ENCODE peak calls at places on chromosomes 13 and 19, in five cellular contexts. V is HCT116, D is K562, Y is HepG2, A is GM12878. I is an unnamed sample.

GRCh38 chr13:99258946-99259345 is 767 bp upstream of the GPR18 start:
- DNase-seq in V (no peak), D (no peak), Y (no peak), A (no peak), I (no peak)

GRCh38 chr19:406999-407491 is 1.9 kb downstream of the C2CD4C start:
- DNase-seq in V (no peak), D (peak), Y (no peak), A (no peak), I (no peak)

GRCh38 chr19:55913643-55914268 is 18.4 kb downstream of the NLRP13 start:
- DNase-seq in V (peak), D (peak), Y (no peak), A (no peak), I (no peak)

GRCh38 chr19:33413426-33413725 is 39.9 kb downstream of the CEBPG start:
- DNase-seq in V (no peak), D (no peak), Y (no peak), A (no peak), I (no peak)

GRCh38 chr19:17205237-17206140 is 9.7 kb upstream of the USE1 start:
- DNase-seq in V (no peak), D (peak), Y (peak), A (no peak), I (no peak)

GRCh38 chr13:59687028-59687427 is 476.7 kb downstream of the DIAPH3 start:
- DNase-seq in V (no peak), D (no peak), Y (no peak), A (no peak), I (no peak)

GRCh38 chr13:93409001-93409400 is 182.4 kb downstream of the GPC6 start:
- DNase-seq in V (no peak), D (no peak), Y (no peak), A (no peak), I (no peak)

GRCh38 chr19:39347332-39348227 is 5.4 kb downstream of the SAMD4B start:
- DNase-seq in V (no peak), D (no peak), Y (no peak), A (no peak), I (no peak)

GRCh38 chr19:13398780-13399726 is 107.2 kb downstream of the CACNA1A start:
- DNase-seq in V (peak), D (peak), Y (no peak), A (no peak), I (peak)

GRCh38 chr19:46346821-46347571 is at the start of gene PPP5C:
- DNase-seq in V (peak), D (peak), Y (peak), A (peak), I (peak)

DNA sequence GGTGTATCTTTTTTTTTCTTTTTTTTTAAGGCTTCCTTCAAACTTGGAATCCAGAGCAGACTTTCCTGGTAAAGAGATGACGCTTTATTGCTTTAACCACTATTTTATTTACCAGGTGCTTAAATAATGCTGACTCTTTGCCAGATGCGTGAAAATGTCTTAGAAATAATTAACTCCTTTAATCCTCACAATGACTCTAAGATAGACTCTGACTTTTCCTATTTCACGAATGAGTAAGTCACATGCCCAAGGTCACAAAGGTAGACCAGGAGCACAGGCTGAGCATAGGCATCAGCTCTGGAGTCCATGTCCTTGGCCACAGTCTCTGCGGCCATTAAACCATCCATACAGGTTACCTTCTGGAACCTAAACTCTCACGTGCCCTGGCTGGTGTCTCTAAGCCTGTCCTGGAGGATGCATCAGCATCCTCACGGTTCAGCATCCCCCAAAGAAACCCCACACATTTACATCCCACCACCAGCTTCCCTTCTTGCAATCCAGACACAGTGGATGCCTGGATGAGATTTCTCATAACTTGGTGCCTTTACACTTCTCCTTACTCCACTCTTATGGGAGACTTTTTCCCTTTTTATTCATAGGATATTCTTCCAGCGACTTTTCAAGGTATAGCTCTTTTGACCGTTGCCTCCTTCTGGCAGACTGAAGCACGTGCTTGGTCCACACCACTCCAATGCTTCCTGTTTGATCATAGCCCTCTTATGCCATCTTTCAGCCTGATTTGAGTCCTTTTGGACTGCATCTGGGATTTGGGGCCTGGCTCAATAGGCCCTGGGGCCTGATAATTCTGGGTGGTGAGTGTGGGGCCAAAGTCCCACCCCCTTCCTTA is 87.5 kb downstream of the ERCC5 start:
- DNase-seq in V (no peak), D (no peak), Y (no peak), A (no peak), I (no peak)
- TF ChIP-seq SIN3A in V (no peak), D (no peak), Y (no peak), A (no peak), I (no peak)

DNA sequence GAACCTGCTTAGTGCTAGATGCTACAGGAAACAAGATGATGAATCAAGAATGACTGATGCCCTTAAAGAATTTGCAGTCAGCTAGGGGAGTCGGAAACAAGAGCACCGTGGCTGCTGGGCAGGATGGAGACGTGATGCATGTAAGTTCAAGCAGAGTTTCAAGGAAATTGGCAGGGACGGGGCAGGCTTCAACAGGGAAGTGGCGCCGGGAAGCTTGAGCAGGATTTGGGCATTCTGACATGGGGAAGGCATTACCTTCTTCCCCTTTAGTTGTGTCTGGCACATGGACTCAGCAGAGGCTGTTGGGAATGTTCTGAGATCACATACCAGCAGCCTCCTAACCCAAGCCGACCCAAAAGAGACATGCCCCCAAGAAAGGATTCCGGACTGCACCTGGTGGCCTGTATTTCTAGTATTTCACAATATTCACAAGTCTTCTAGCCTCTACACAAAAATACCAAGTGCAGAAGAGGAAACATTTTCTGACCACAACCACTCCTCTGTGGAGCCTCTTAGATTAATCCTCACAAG is 138.2 kb downstream of the CRYL1 start:
- DNase-seq in V (no peak), D (no peak), Y (no peak), A (no peak), I (no peak)
- H3K27ac ChIP-seq in V (no peak), D (no peak), Y (no peak), A (no peak), I (no peak)

GRCh38 chr19:10295305-10295846 is 5.6 kb downstream of the ICAM5 start:
- DNase-seq in V (no peak), D (peak), Y (no peak), A (no peak), I (no peak)
- TF ChIP-seq CTCF in V (no peak), D (no peak), Y (peak), A (peak), I (no peak)

GRCh38 chr13:91245283-91245682 is 102.2 kb upstream of the MIR17HG start:
- DNase-seq in V (no peak), D (peak), Y (no peak), A (no peak), I (no peak)
- TF ChIP-seq SIN3A in V (no peak), D (no peak), Y (no peak), A (no peak), I (no peak)

GRCh38 chr19:45070861-45071544 is 5.3 kb downstream of the ZNF296 start:
- DNase-seq in V (no peak), D (no peak), Y (no peak), A (no peak), I (no peak)

GRCh38 chr19:45069056-45069455 is 7.2 kb downstream of the ZNF296 start:
- DNase-seq in V (no peak), D (no peak), Y (no peak), A (no peak), I (no peak)

GRCh38 chr19:45070214-45070613 is 6.1 kb downstream of the ZNF296 start:
- DNase-seq in V (no peak), D (no peak), Y (no peak), A (no peak), I (no peak)

GRCh38 chr19:45066921-45067661 is 9.2 kb downstream of the ZNF296 start:
- DNase-seq in V (no peak), D (no peak), Y (no peak), A (no peak), I (no peak)

DNA sequence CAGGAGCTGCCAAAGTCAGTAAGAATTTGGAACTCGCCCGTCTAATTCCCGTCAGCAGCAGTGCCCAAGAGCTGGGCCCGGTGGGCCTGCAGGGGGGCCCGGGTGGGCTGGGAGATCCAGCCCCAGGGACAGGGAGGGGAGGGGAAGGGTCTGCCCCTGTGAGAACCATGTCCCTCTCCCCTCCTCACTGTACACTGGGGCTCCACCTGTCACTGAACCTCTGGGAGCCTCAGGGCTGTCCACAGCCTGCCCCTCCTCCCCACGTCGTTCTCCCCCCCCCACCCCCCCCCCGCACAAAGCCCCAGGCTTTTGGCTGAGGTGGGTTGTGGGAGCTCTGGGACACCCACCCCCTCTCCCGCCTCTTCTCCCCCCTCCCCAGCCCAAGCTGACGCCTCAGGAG is 8.2 kb downstream of the ZNF296 start:
- DNase-seq in V (no peak), D (no peak), Y (no peak), A (no peak), I (no peak)
- H3K27ac ChIP-seq in V (no peak), D (no peak), Y (no peak), A (no peak), I (no peak)